ENCODE peak calls at places on chromosomes 6 and 20, in six cellular contexts. Q, N, W, R, M and D are unnamed samples.

GRCh38 chr6:40937491-40937890 is 101.5 kb downstream of the UNC5CL start:
- DNase-seq in N (no peak), W (peak), Q (no peak), R (no peak), M (no peak), D (peak)

GRCh38 chr20:39853664-39854063 is 835.4 kb downstream of the MAFB start:
- DNase-seq in R (no peak), M (peak), W (peak), Q (no peak), N (no peak), D (no peak)

GRCh38 chr6:63574554-63574900 is 2.2 kb downstream of the LOC128125822 start:
- DNase-seq in R (no peak), N (no peak), W (no peak), M (no peak), Q (no peak), D (no peak)

GRCh38 chr20:20073851-20074252 is 21.5 kb downstream of the CFAP61 start:
- DNase-seq in N (no peak), M (no peak), W (no peak), Q (no peak), R (no peak), D (no peak)

GRCh38 chr6:108862479-108863191 is 14.4 kb downstream of the ARMC2 start:
- DNase-seq in W (no peak), R (no peak), Q (no peak), N (no peak), M (no peak), D (no peak)

GRCh38 chr6:43203718-43204095 is 21.7 kb downstream of the CUL9 start:
- DNase-seq in R (no peak), Q (no peak), M (no peak), N (peak), W (no peak), D (no peak)

GRCh38 chr20:11214281-11214680 is 540.5 kb upstream of the JAG1 start:
- DNase-seq in M (no peak), R (no peak), N (no peak), Q (no peak), W (no peak), D (no peak)

GRCh38 chr20:20216941-20217340 is 151.0 kb upstream of the INSM1 start:
- DNase-seq in M (no peak), R (no peak), W (no peak), Q (no peak), N (no peak), D (no peak)

GRCh38 chr6:44593539-44593944 is 206.0 kb downstream of the CDC5L start:
- DNase-seq in R (no peak), W (peak), Q (peak), M (peak), N (no peak), D (peak)

GRCh38 chr20:45917790-45918141 is 5.8 kb upstream of the PLTP start:
- DNase-seq in W (peak), M (no peak), N (no peak), R (no peak), Q (no peak), D (no peak)

GRCh38 chr20:35953411-35954199 is 697 bp downstream of the SCAND1 start:
- DNase-seq in N (no peak), R (no peak), W (peak), Q (peak), M (peak), D (peak)

GRCh38 chr6:16754864-16755263 is 6.4 kb downstream of the ATXN1 start:
- DNase-seq in R (no peak), N (no peak), M (no peak), W (no peak), Q (no peak), D (no peak)

GRCh38 chr20:55252525-55252924 is 752.8 kb downstream of the CBLN4 start:
- DNase-seq in W (no peak), R (no peak), Q (no peak), M (no peak), N (no peak), D (no peak)

GRCh38 chr6:2943564-2943955 is 27.8 kb downstream of the SERPINB6 start:
- DNase-seq in W (no peak), N (no peak), M (no peak), R (peak), Q (no peak), D (no peak)

GRCh38 chr6:45703041-45703739 is 312.5 kb downstream of the CLIC5 start:
- DNase-seq in M (no peak), W (peak), N (no peak), R (no peak), Q (no peak), D (no peak)

GRCh38 chr6:90028080-90028778 is 134.0 kb downstream of the GJA10 start:
- DNase-seq in Q (no peak), M (no peak), N (no peak), W (no peak), R (no peak), D (no peak)

GRCh38 chr20:17966432-17967312 is 1.9 kb downstream of the SNX5 start:
- DNase-seq in W (peak), N (no peak), M (peak), R (no peak), Q (no peak), D (no peak)
- TF ChIP-seq CTCF in W (peak), N (no peak), M (peak), R (no peak), Q (peak), D (peak)

DNA sequence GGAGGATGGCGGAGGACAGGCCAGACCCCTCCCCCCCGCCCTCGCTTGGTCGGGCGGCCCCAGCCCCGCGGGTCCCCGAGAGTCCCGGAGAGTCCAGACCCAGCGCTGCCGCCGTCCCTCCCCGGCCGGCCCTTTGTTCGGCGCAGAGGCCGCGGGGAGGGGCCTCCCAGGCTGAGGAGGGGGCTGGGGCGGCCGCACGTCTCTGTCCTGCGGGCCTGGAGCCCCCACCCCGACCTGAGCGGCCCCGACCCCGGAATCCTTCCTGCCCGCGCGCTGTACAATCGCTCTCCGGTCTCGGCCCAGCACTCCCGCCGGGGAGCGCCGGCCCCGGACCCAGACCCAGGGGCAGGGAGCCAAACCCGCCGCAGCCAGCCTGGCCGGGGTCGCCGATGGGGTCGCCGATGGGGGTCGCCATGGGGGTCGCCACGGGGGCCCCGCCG is 716 bp downstream of the KCNQ2 start:
- DNase-seq in R (no peak), N (no peak), Q (no peak), M (no peak), W (no peak), D (no peak)
- H3K4me3 ChIP-seq in R (peak), N (no peak), Q (no peak), M (no peak), W (no peak), D (no peak)

GRCh38 chr6:77455271-77455670 is 8.0 kb downstream of the HTR1B start:
- DNase-seq in W (no peak), Q (no peak), N (no peak), R (no peak), M (no peak), D (no peak)

GRCh38 chr6:77454386-77454785 is 8.9 kb downstream of the HTR1B start:
- DNase-seq in R (no peak), N (no peak), W (no peak), M (no peak), Q (no peak), D (no peak)

GRCh38 chr6:77457720-77458349 is 5.5 kb downstream of the HTR1B start:
- DNase-seq in R (no peak), M (peak), W (peak), Q (peak), N (peak), D (peak)

GRCh38 chr6:77458421-77458820 is 4.9 kb downstream of the HTR1B start:
- DNase-seq in M (no peak), W (no peak), N (no peak), R (no peak), Q (no peak), D (no peak)

GRCh38 chr6:77456531-77457248 is 6.6 kb downstream of the HTR1B start:
- DNase-seq in W (peak), Q (no peak), M (peak), R (no peak), N (no peak), D (no peak)
- TF ChIP-seq CTCF in W (no peak), Q (no peak), M (no peak), R (no peak), N (no peak), D (no peak)

DNA sequence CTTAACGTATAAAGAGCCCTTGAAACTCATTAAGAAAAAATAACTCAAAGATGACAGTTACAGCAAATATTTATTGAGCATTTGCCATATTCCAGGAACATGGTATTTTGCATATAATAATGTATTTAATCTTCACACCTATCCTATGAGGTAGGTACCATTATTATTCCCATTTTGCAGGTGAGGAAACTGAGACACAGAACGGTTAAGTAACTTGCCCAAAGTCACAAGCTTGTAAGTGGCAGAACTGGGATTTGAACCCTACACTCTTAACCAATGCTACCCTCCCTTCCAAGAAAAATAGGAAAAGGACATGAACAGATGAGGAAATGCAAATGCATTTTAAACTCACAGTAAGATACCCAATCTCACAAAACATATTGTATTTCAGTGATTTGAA is 5.3 kb upstream of the UBE2V1 start:
- DNase-seq in M (no peak), W (no peak), Q (no peak), R (no peak), N (no peak), D (no peak)
- H3K4me3 ChIP-seq in M (no peak), W (no peak), Q (no peak), R (no peak), N (no peak), D (no peak)

DNA sequence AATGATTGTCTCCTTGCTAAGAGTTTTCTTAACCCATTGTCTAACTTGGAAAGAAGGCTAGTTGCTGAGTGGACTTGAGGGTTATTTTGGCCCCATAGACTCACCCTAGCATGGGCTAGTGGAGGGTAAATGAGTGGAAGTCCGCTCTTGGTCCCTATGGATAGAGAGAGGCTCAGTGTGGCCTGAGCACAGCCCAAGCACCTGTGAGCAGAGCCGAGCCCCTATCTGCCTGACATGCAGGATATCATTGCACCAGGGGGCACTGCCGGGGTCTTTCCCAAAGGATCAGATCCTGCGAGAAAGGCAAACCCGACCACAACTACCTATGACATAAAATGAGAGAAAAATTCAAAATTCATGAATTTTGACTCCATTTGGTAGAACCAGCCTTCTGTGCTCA is 70.6 kb upstream of the GGTLC1 start:
- DNase-seq in Q (no peak), W (no peak), R (no peak), M (no peak), N (no peak), D (no peak)
- TF ChIP-seq CTCF in Q (no peak), W (no peak), R (no peak), M (no peak), N (no peak), D (no peak)

GRCh38 chr6:24931296-24931695 is 4.5 kb downstream of the RIPOR2 start:
- DNase-seq in R (no peak), W (peak), N (no peak), M (no peak), Q (no peak), D (no peak)
- H3K4me3 ChIP-seq in R (no peak), W (no peak), N (no peak), M (no peak), Q (no peak), D (no peak)

GRCh38 chr6:93194480-93194879 is 224.9 kb downstream of the EPHA7 start:
- DNase-seq in Q (no peak), M (no peak), R (no peak), W (no peak), N (no peak), D (no peak)
- TF ChIP-seq CTCF in Q (no peak), M (no peak), R (no peak), W (no peak), N (no peak), D (no peak)